ENCODE peak calls at places on chromosomes 1 and 21, in five cellular contexts. D is Peyer's patch; N is activated CD4-positive, alpha-beta T cell treated with anti-CD3 and anti-CD28 coated beads, Interleukin-2, amount 50 U/mL, for 4 hours; O is stimulated activated CD4-positive, alpha-beta T cell treated with anti-CD3 and anti-CD28 coated beads, Interleukin-2, amount 100 ng/mL, for 24 hours; Y is lung. W is an unnamed sample.

GRCh38 chr21:36643374-36644250 is 55.3 kb upstream of the SIM2 start:
- DNase-seq in Y (no peak), N (no peak), D (no peak), O (no peak), W (no peak)

GRCh38 chr1:170634819-170635410 is 29.0 kb upstream of the PRRX1 start:
- DNase-seq in D (no peak), Y (no peak), O (no peak), N (no peak), W (no peak)

GRCh38 chr1:89890085-89890754 is 69.4 kb downstream of the LRRC8D start:
- DNase-seq in N (no peak), Y (no peak), O (peak), D (no peak), W (no peak)

GRCh38 chr1:198903203-198903602 is 264.4 kb downstream of the PTPRC start:
- DNase-seq in N (no peak), Y (no peak), D (no peak), O (no peak), W (no peak)

GRCh38 chr1:14320518-14320917 is 278.0 kb upstream of the KAZN start:
- DNase-seq in N (no peak), Y (no peak), D (no peak), O (no peak), W (no peak)

GRCh38 chr1:153251087-153251486 is 8.4 kb upstream of the LORICRIN start:
- DNase-seq in O (no peak), Y (no peak), D (no peak), N (no peak), W (no peak)

GRCh38 chr1:156467385-156467784 is 33.2 kb downstream of the MEF2D start:
- DNase-seq in O (no peak), N (no peak), D (no peak), Y (no peak), W (no peak)

GRCh38 chr1:209367031-209367813 is 216.3 kb upstream of the CAMK1G start:
- DNase-seq in D (no peak), Y (no peak), O (no peak), N (no peak), W (no peak)

GRCh38 chr1:18556364-18556763 is 74.3 kb upstream of the PAX7 start:
- DNase-seq in D (no peak), Y (no peak), O (no peak), N (no peak), W (no peak)

GRCh38 chr1:232503497-232503896 is 126.4 kb downstream of the SIPA1L2 start:
- DNase-seq in Y (no peak), N (no peak), D (no peak), O (no peak), W (no peak)

GRCh38 chr1:155085504-155086181 is 7.0 kb downstream of the EFNA3 start:
- DNase-seq in O (peak), N (peak), Y (peak), D (peak), W (peak)

GRCh38 chr1:95369985-95370670 is 136.1 kb downstream of the RWDD3 start:
- DNase-seq in Y (no peak), N (no peak), O (no peak), D (no peak), W (no peak)

GRCh38 chr1:207459008-207459407 is 4.9 kb downstream of the CR2 start:
- DNase-seq in O (no peak), Y (no peak), D (no peak), N (no peak), W (no peak)

W was measured in stimulated activated naive B cell treated with anti-CD40 and anti-IgM and Interleukin-4, amounts not matched to agents 10 μg/mL and 1 μg/mL and 100 μg/mL, for 72 hours.